ENCODE peak calls at places on chromosome 18, in eight cellular contexts. D is ovary, J is tibial nerve, H is spleen, N is A549, Q is body of pancreas, M is IMR-90, A is Peyer's patch. O is an unnamed sample.

GRCh38 chr18:3581890-3582289 is 131.9 kb downstream of the TGIF1 start:
- DNase-seq in Q (no peak), M (no peak), H (no peak), D (no peak), J (no peak), A (no peak), N (no peak), O (no peak)

GRCh38 chr18:26307161-26307773 is 81.0 kb downstream of the TAF4B start:
- DNase-seq in D (no peak), A (no peak), J (peak; percentile 32), H (no peak), N (peak; percentile 68), Q (no peak), M (peak; percentile 63), O (no peak)

GRCh38 chr18:21853020-21853419 is 112.4 kb downstream of the MIB1 start:
- DNase-seq in Q (no peak), A (no peak), N (no peak), D (no peak), H (no peak), J (no peak), M (peak; percentile 63), O (no peak)

GRCh38 chr18:8895987-8896619 is 190.7 kb downstream of the MTCL1 start:
- DNase-seq in M (peak; percentile 88), H (no peak), J (no peak), D (no peak), A (no peak), Q (no peak), N (no peak), O (no peak)

GRCh38 chr18:67771271-67771670 is 254.8 kb upstream of the DSEL start:
- DNase-seq in N (peak; percentile 5), M (peak; percentile 87), D (no peak), J (no peak), H (no peak), A (no peak), Q (no peak), O (no peak)

GRCh38 chr18:77068321-77068841 is 64.2 kb downstream of the MBP start:
- DNase-seq in J (no peak), H (peak; percentile 80), D (no peak), M (peak; percentile 75), N (no peak), A (peak; percentile 85), Q (no peak), O (no peak)

GRCh38 chr18:21443776-21444464 is 156.6 kb downstream of the ESCO1 start:
- DNase-seq in N (no peak), Q (no peak), J (no peak), H (no peak), M (no peak), A (no peak), D (no peak), O (no peak)

GRCh38 chr18:46299465-46300004 is 195.3 kb downstream of the HAUS1 start:
- DNase-seq in Q (no peak), H (peak; percentile 1), D (no peak), M (no peak), J (no peak), N (no peak), A (no peak), O (no peak)

GRCh38 chr18:41579185-41579584 is 375.8 kb upstream of the PIK3C3 start:
- DNase-seq in M (no peak), Q (no peak), N (no peak), H (no peak), D (no peak), A (no peak), J (no peak), O (peak; percentile 54)

GRCh38 chr18:21453512-21453862 is 147.0 kb downstream of the ESCO1 start:
- DNase-seq in A (no peak), H (no peak), N (no peak), M (no peak), Q (no peak), J (no peak), D (no peak), O (peak; percentile 74)

GRCh38 chr18:58128286-58129018 is 84.4 kb downstream of the NEDD4L start:
- DNase-seq in J (no peak), N (no peak), Q (peak; percentile 45), M (peak; percentile 57), D (no peak), H (no peak), A (no peak), O (no peak)

GRCh38 chr18:8989017-8989416 is 113.5 kb upstream of the NDUFV2 start:
- DNase-seq in J (no peak), A (no peak), Q (no peak), H (no peak), D (no peak), N (no peak), M (no peak), O (no peak)

GRCh38 chr18:75365837-75366236 is 61.7 kb downstream of the SMIM21 start:
- DNase-seq in D (no peak), Q (no peak), A (no peak), J (no peak), H (no peak), M (no peak), N (no peak), O (no peak)

GRCh38 chr18:79486356-79487197 is 90.8 kb downstream of the NFATC1 start:
- DNase-seq in A (no peak), H (peak; percentile 79), Q (no peak), N (no peak), J (no peak), D (peak; percentile 43), M (no peak), O (no peak)

GRCh38 chr18:24011095-24011917 is 3.2 kb upstream of the TTC39C start:
- DNase-seq in M (no peak), A (no peak), H (no peak), N (no peak), D (no peak), J (no peak), Q (no peak), O (no peak)
- H3K4me1 ChIP-seq in M (peaks cover 2% of the 10 kb centered on the region), A (no peaks in the 10 kb centered on the region), H (peaks cover 36% of the 10 kb centered on the region), N (peaks cover 7% of the 10 kb centered on the region), D (peaks cover 4% of the 10 kb centered on the region), J (peaks cover 6% of the 10 kb centered on the region), Q (peaks cover 13% of the 10 kb centered on the region), O (peaks cover 24% of the 10 kb centered on the region)

DNA sequence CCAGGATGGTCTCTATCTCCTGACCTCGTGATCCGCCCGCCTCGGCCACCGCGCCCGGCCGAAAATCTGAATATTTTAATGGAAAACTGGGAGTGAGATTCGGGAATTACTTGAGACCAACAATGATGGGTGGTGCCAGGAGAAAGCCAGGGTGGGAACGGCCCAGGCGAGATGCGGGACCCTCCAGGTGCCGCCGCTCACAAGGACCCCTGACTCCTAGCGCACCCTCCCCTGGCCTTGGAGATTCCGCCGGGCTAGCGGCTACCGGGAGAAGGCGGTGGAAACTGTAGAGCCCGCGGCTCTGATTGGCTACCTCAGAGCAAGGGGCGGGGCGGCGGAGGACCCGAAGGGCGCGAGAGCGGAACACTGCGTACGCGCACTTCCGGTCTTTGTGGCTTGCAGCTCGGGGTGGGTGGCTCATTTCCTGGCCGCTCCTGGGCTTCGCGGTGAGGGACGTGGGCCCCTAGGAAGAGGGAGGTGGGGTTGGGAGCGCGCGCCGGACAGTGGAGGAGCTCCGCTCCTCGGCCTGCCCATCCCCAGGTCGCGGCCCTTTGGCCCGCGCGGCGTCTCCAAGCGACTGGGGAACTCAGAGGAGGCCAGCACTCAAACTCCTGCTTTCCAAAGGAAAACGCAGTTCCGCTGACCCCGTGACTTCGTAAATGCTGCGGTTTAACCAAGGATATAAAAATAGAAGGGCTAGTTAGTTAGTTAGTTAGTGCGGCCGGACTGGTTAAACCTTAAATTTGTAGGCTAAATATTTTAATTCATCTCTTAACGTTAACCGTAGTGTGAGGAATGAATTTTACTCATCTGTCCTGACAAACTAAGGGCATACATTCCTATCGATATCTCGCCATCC is at the start of gene ZNF397:
- DNase-seq in Q (peak; percentile 97), M (peak; percentile 96), D (peak; percentile 98), J (peak; percentile 97), N (peak; percentile 94), H (peak; percentile 100), A (peak; percentile 98), O (peak; percentile 98)
- TF ChIP-seq POLR2A in Q (peak; percentile 95), M (peak; percentile 96), D (peak; percentile 98), J (peak; percentile 98), N (peak; percentile 53), H (peak; percentile 92), A (peak; percentile 82), O (peak; percentile 98)

GRCh38 chr18:7349181-7349837 is 118.4 kb downstream of the LRRC30 start:
- DNase-seq in A (no peak), D (no peak), M (no peak), J (no peak), H (no peak), Q (no peak), N (no peak), O (no peak)
- TF ChIP-seq CTCF in A (no peak), D (no peak), M (no peak), J (no peak), H (no peak), Q (no peak), N (no peak), O (no peak)

GRCh38 chr18:37419272-37419671 is 146.3 kb downstream of the CELF4 start:
- DNase-seq in J (no peak), A (no peak), N (peak; percentile 42), M (peak; percentile 12), Q (no peak), H (no peak), D (no peak), O (no peak)
- H3K4me1 ChIP-seq in J (no peaks in the 10 kb centered on the region), A (no peaks in the 10 kb centered on the region), N (no peaks in the 10 kb centered on the region), M (no peaks in the 10 kb centered on the region), Q (no peaks in the 10 kb centered on the region), H (no peaks in the 10 kb centered on the region), D (no peaks in the 10 kb centered on the region), O (no peaks in the 10 kb centered on the region)

O was measured in right lobe of liver.